ENCODE peak calls at places on chromosomes 16 and 17, in six cellular contexts. Z is nephron progenitor cell, V is tibial artery, K is AG09309, J is RWPE2, T is fibroblast of pulmonary artery. U is an unnamed sample.

GRCh38 chr16:55621771-55622170 is 34.0 kb upstream of the SLC6A2 start:
- DNase-seq in Z (no peak), V (no peak), K (no peak), J (no peak), T (no peak), U (no peak)

GRCh38 chr17:27572665-27573064 is 58.3 kb upstream of the LGALS9 start:
- DNase-seq in Z (no peak), V (no peak), K (no peak), J (no peak), T (no peak), U (no peak)

GRCh38 chr17:47882247-47882646 is 13.8 kb upstream of the SP2 start:
- DNase-seq in Z (no peak), V (peak; percentile 34), K (peak; percentile 61), J (no peak), T (no peak), U (no peak)

GRCh38 chr17:31251075-31251474 is 46.0 kb downstream of the OMG start:
- DNase-seq in Z (no peak), V (no peak), K (no peak), J (no peak), T (no peak), U (no peak)

GRCh38 chr17:37088913-37089312 is 140.2 kb downstream of the AATF start:
- DNase-seq in Z (no peak), V (no peak), K (no peak), J (no peak), T (no peak), U (no peak)

GRCh38 chr17:8226536-8227237 is 16.3 kb upstream of the AURKB start:
- DNase-seq in Z (peak; percentile 80), V (peak; percentile 83), K (peak; percentile 84), J (no peak), T (peak; percentile 93), U (peak; percentile 69)

GRCh38 chr17:80968602-80969029 is 23.0 kb upstream of the CHMP6 start:
- DNase-seq in Z (no peak), V (peak; percentile 62), K (no peak), J (no peak), T (no peak), U (peak; percentile 11)

GRCh38 chr16:30004811-30005242 is 6.0 kb downstream of the DOC2A start:
- DNase-seq in Z (no peak), V (no peak), K (no peak), J (peak; percentile 60), T (no peak), U (no peak)

GRCh38 chr16:4491898-4492297 is 15.7 kb downstream of the HMOX2 start:
- DNase-seq in Z (no peak), V (no peak), K (no peak), J (no peak), T (no peak), U (no peak)

GRCh38 chr17:35372846-35373531 is 432 bp downstream of the SLFN11 start:
- DNase-seq in Z (peak; percentile 18), V (peak; percentile 22), K (no peak), J (no peak), T (no peak), U (no peak)

GRCh38 chr16:679808-680624 is at the start of gene STUB1:
- DNase-seq in Z (peak; percentile 98), V (peak; percentile 80), K (no peak), J (peak; percentile 92), T (peak; percentile 87), U (peak; percentile 94)

GRCh38 chr16:78791011-78791410 is 691.6 kb downstream of the WWOX start:
- DNase-seq in Z (no peak), V (no peak), K (no peak), J (no peak), T (no peak), U (no peak)

GRCh38 chr17:65593092-65593869 is 31.8 kb upstream of the AXIN2 start:
- DNase-seq in Z (no peak), V (no peak), K (no peak), J (no peak), T (no peak), U (no peak)

GRCh38 chr16:80527297-80527696 is 13.5 kb upstream of the DYNLRB2 start:
- DNase-seq in Z (peak; percentile 17), V (no peak), K (no peak), J (no peak), T (peak; percentile 39), U (peak; percentile 35)

GRCh38 chr16:9364721-9365693 is 273.6 kb downstream of the HAPSTR1 start:
- DNase-seq in Z (no peak), V (peak; percentile 94), K (no peak), J (no peak), T (no peak), U (no peak)

GRCh38 chr17:45815752-45816151 is 28.9 kb upstream of the SPPL2C start:
- DNase-seq in Z (no peak), V (no peak), K (no peak), J (no peak), T (no peak), U (no peak)

GRCh38 chr17:75024686-75025397 is 12.4 kb downstream of the MRPL58 start:
- DNase-seq in Z (no peak), V (no peak), K (no peak), J (no peak), T (no peak), U (no peak)

GRCh38 chr16:6605490-6605889 is 727.2 kb upstream of the RBFOX1 start:
- DNase-seq in Z (no peak), V (no peak), K (no peak), J (no peak), T (no peak), U (no peak)

GRCh38 chr17:82734987-82735866 is at the start of gene FN3K:
- DNase-seq in Z (peak; percentile 83), V (peak; percentile 47), K (peak; percentile 17), J (no peak), T (peak; percentile 80), U (peak; percentile 79)

GRCh38 chr17:58492238-58493121 is 4.3 kb upstream of the HSF5 start:
- DNase-seq in Z (no peak), V (no peak), K (no peak), J (no peak), T (no peak), U (no peak)

GRCh38 chr17:74723891-74724290 is 11.2 kb upstream of the CD300LF start:
- DNase-seq in Z (no peak), V (no peak), K (no peak), J (no peak), T (no peak), U (no peak)

GRCh38 chr17:45200701-45201100 is 21.0 kb upstream of the FMNL1 start:
- DNase-seq in Z (no peak), V (peak; percentile 47), K (no peak), J (no peak), T (no peak), U (peak; percentile 35)

GRCh38 chr17:29076087-29076486 is 33.1 kb downstream of the PIPOX start:
- DNase-seq in Z (no peak), V (no peak), K (no peak), J (no peak), T (no peak), U (no peak)

GRCh38 chr16:11456741-11457140 is 111.5 kb downstream of the RMI2 start:
- DNase-seq in Z (no peak), V (no peak), K (no peak), J (no peak), T (no peak), U (no peak)

GRCh38 chr17:65393514-65393913 is 167.9 kb downstream of the AXIN2 start:
- DNase-seq in Z (no peak), V (no peak), K (no peak), J (no peak), T (no peak), U (no peak)

GRCh38 chr16:57617604-57618111 is 10.8 kb upstream of the ADGRG1 start:
- DNase-seq in Z (no peak), V (no peak), K (no peak), J (peak; percentile 52), T (no peak), U (no peak)

GRCh38 chr16:85296859-85297698 is 184.8 kb upstream of the CIBAR2 start:
- DNase-seq in Z (peak; percentile 61), V (no peak), K (no peak), J (no peak), T (peak; percentile 22), U (peak; percentile 65)

GRCh38 chr17:31096106-31096436 is 1.3 kb downstream of the NF1 start:
- DNase-seq in Z (no peak), V (no peak), K (no peak), J (no peak), T (peak; percentile 24), U (no peak)

GRCh38 chr17:15947331-15947730 is 2.4 kb downstream of the ADORA2B start:
- DNase-seq in Z (no peak), V (no peak), K (no peak), J (peak; percentile 78), T (peak; percentile 45), U (no peak)

GRCh38 chr16:75239463-75240122 is 11.8 kb downstream of the BCAR1 start:
- DNase-seq in Z (no peak), V (no peak), K (no peak), J (no peak), T (no peak), U (peak; percentile 14)
- TF ChIP-seq CTCF in Z (no peak), V (no peak), K (no peak), J (no peak), T (no peak), U (no peak)

DNA sequence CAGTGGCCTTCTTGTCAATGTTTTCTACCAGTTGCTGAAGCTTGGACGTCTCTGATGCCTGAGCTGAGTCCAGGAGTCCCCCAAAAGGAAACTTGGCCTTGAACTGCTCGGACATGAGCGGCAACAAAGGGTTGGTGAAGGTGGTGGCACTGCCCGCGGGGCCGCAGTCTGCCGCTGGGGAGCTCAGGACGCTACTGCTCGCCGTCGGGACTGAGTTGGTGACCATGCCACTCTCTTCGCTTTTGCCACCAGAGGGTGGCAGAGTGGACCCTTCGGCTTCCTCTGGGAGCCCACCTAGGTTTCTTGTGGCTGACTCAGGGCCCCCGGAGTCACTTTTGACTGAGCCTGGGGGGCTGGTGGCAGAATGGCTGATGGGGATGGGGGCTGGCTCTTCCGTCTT is 11.0 kb downstream of the SALL1 start:
- DNase-seq in Z (no peak), V (no peak), K (no peak), J (no peak), T (no peak), U (no peak)
- TF ChIP-seq CTCF in Z (no peak), V (no peak), K (no peak), J (no peak), T (no peak), U (no peak)

DNA sequence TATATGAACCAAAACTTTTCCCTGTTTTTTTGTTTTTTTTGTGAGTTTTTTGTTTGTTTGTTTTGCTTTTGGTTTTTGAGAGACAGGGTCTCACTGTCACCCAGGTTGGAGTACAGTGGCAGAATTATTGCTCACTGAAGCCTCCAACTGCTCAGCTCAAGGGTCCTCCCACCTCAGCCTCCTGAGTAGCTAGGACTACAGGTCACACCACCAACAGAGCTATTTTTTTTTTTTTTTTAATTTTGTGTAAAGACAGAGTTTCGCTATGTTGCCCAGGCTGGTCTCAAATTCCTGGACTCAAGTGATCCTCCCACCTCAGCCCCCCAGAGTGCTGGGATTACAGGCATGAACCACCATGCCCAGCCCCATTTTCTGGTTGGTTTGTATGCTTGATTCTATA is 28.6 kb downstream of the CMTM4 start:
- DNase-seq in Z (no peak), V (no peak), K (no peak), J (no peak), T (no peak), U (no peak)
- TF ChIP-seq CTCF in Z (no peak), V (no peak), K (no peak), J (no peak), T (no peak), U (no peak)

DNA sequence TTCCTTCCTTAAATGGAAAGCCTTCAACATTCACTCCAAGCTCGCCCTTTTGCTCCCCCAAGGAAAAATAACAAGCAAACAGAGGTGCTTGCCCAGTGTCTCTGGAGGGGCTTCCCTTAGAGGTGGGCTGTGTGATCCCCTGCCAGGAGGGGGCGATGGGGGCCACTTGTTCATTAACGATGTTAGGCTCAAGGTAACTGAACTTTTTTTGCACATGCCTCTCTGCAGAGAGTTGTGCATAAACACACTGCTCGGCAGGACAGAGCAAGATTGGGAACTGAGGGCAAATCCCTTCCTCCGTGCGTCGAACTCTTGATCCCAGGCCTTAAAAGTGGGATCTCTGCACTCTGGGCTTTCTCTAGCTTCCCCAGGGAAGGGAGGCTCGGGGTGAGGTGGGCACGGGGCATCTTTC is 15.5 kb upstream of the NAGLU start:
- DNase-seq in Z (peak; percentile 56), V (no peak), K (no peak), J (no peak), T (no peak), U (no peak)
- TF ChIP-seq CTCF in Z (peak; percentile 38), V (no peak), K (peak; percentile 7), J (peak; percentile 17), T (peak; percentile 21), U (no peak)